ENCODE peak calls at places on chromosomes 12 and 14, in five cellular contexts. Q, G, S, I and Z are unnamed samples.

GRCh38 chr12:93419388-93420034 is 22.2 kb downstream of the UBE2N start:
- DNase-seq in G (peak; percentile 58), S (no peak), Q (no peak), I (peak; percentile 42), Z (no peak)

GRCh38 chr12:119877639-119877948 is 474 bp upstream of the CIT start:
- DNase-seq in G (no peak), I (no peak), S (no peak), Q (no peak), Z (no peak)

GRCh38 chr12:83826112-83826511 is 1086.5 kb downstream of the SLC6A15 start:
- DNase-seq in S (no peak), Q (no peak), I (no peak), G (peak; percentile 68), Z (no peak)

GRCh38 chr12:104090685-104091084 is 26.4 kb downstream of the HCFC2 start:
- DNase-seq in Q (no peak), G (peak; percentile 23), S (no peak), I (no peak), Z (peak; percentile 92)

GRCh38 chr12:50309950-50310349 is 26.6 kb upstream of the LIMA1 start:
- DNase-seq in I (no peak), G (no peak), Q (no peak), S (no peak), Z (no peak)

GRCh38 chr12:94089891-94090290 is 58.5 kb upstream of the PLXNC1 start:
- DNase-seq in I (peak; percentile 86), S (no peak), G (no peak), Q (no peak), Z (no peak)

GRCh38 chr12:18146375-18146774 is 56.4 kb upstream of the RERGL start:
- DNase-seq in I (no peak), S (no peak), G (peak; percentile 51), Q (no peak), Z (peak; percentile 17)

GRCh38 chr14:101891471-101891870 is 72.9 kb upstream of the DYNC1H1 start:
- DNase-seq in S (no peak), Q (no peak), G (no peak), I (no peak), Z (no peak)

GRCh38 chr14:34059037-34059924 is 108.4 kb upstream of the EGLN3 start:
- DNase-seq in I (no peak), S (no peak), G (no peak), Q (no peak), Z (no peak)

GRCh38 chr12:124917841-124918621 is 3.6 kb upstream of the UBC start:
- DNase-seq in Q (no peak), I (no peak), S (no peak), G (peak; percentile 97), Z (no peak)

GRCh38 chr14:90409209-90409730 is 12.4 kb downstream of the CALM1 start:
- DNase-seq in G (peak; percentile 82), Q (no peak), I (peak; percentile 90), S (peak; percentile 90), Z (no peak)

GRCh38 chr14:106200539-106201310 is 674.3 kb downstream of the TMEM121 start:
- DNase-seq in Q (no peak), S (no peak), I (no peak), G (no peak), Z (no peak)

GRCh38 chr14:99538733-99539132 is 57.5 kb downstream of the CCNK start:
- DNase-seq in S (no peak), G (no peak), I (no peak), Q (no peak), Z (no peak)

GRCh38 chr12:77995436-77996167 is 164.9 kb downstream of the NAV3 start:
- DNase-seq in G (peak; percentile 81), S (peak; percentile 27), I (peak; percentile 51), Q (no peak), Z (no peak)

GRCh38 chr12:77214136-77214535 is 148.8 kb upstream of the E2F7 start:
- DNase-seq in Q (no peak), G (peak; percentile 18), S (peak; percentile 13), I (no peak), Z (no peak)

GRCh38 chr14:54671537-54671936 is 104.6 kb downstream of the SAMD4A start:
- DNase-seq in G (no peak), Q (no peak), S (no peak), I (no peak), Z (no peak)

GRCh38 chr14:30443368-30444007 is 115.5 kb upstream of the G2E3 start:
- DNase-seq in G (peak; percentile 49), S (no peak), Q (no peak), I (peak; percentile 2), Z (peak; percentile 48)

GRCh38 chr12:63294327-63294632 is 143.3 kb upstream of the AVPR1A start:
- DNase-seq in S (no peak), G (peak; percentile 80), Q (no peak), I (peak; percentile 14), Z (no peak)

GRCh38 chr12:49703647-49704137 is 3.5 kb downstream of the FMNL3 start:
- DNase-seq in I (no peak), S (peak; percentile 50), Q (no peak), G (peak; percentile 26), Z (no peak)

GRCh38 chr12:56299308-56299852 is 750 bp downstream of the CS start:
- DNase-seq in S (no peak), I (no peak), Q (peak; percentile 25), G (peak; percentile 65), Z (peak; percentile 69)

GRCh38 chr12:15636060-15636890 is 152.9 kb downstream of the EPS8 start:
- DNase-seq in S (no peak), G (no peak), I (no peak), Q (no peak), Z (no peak)

GRCh38 chr14:99118946-99119345 is 153.1 kb downstream of the BCL11B start:
- DNase-seq in G (no peak), Q (no peak), I (no peak), S (no peak), Z (no peak)

GRCh38 chr14:24941719-24942118 is 108.2 kb downstream of the STXBP6 start:
- DNase-seq in Q (peak; percentile 46), G (no peak), S (no peak), I (no peak), Z (no peak)

GRCh38 chr12:49345048-49345839 is 1.4 kb upstream of the DNAJC22 start:
- DNase-seq in Q (peak; percentile 38), G (no peak), I (no peak), S (no peak), Z (no peak)

GRCh38 chr12:132121283-132121682 is 22.8 kb downstream of the DDX51 start:
- DNase-seq in G (no peak), Q (no peak), I (no peak), S (no peak), Z (no peak)

GRCh38 chr14:24171422-24172260 is at the start of gene REC8:
- DNase-seq in Q (peak; percentile 43), S (no peak), G (peak; percentile 66), I (no peak), Z (no peak)

GRCh38 chr12:117470804-117471203 is 109.4 kb upstream of the NOS1 start:
- DNase-seq in I (no peak), G (no peak), S (no peak), Q (no peak), Z (no peak)

GRCh38 chr14:89767861-89768268 is 186.7 kb downstream of the EFCAB11 start:
- DNase-seq in G (peak; percentile 63), Q (peak; percentile 10), S (no peak), I (peak; percentile 7), Z (peak; percentile 8)

GRCh38 chr12:128510527-128510926 is 243.6 kb downstream of the TMEM132C start:
- DNase-seq in S (no peak), Q (no peak), G (no peak), I (no peak), Z (no peak)

GRCh38 chr12:47408171-47408871 is 297.5 kb downstream of the RPAP3 start:
- DNase-seq in I (no peak), G (peak; percentile 82), S (no peak), Q (peak; percentile 12), Z (peak; percentile 30)
- TF ChIP-seq CTCF in I (no peak), G (peak; percentile 59), S (peak; percentile 11), Q (no peak), Z (peak; percentile 43)

DNA sequence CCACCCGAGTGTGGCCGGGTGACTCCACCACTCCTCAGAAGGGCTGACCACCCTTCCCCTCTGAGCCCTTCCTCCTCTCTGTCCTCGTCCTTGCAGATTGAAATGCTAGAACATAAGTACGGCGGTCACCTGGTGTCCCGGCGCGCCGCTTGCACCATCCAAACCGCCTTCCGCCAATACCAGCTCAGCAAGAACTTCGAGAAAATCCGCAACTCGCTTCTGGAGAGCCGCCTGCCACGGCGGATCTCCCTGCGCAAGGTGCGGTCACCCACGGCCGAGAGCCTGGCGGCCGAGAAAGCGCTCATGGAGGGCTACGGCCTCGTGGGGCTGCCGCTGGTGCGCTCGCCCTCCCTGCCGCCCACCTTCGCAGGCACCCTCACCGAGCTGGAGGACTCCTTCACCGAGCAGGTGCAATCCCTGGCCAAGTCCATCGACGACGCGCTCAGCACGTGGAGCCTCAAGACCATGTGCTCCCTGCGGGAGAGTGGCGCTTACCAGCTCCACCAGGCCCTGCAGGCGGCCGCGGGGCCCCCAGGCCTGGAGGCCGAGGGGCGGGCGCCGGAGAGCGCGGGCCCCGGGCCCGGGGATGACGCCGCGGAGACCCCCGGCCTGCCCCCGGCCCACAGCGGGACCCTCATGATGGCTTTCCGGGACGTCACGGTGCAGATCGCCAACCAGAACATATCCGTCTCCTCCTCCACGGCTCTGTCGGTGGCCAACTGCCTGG is 71.8 kb downstream of the IQSEC3 start:
- DNase-seq in S (no peak), I (no peak), G (no peak), Q (no peak), Z (no peak)
- H3K4me3 ChIP-seq in S (no peak overlapping the region), I (no peak overlapping the region), G (no peak overlapping the region), Q (no peak overlapping the region), Z (no peak overlapping the region)

DNA sequence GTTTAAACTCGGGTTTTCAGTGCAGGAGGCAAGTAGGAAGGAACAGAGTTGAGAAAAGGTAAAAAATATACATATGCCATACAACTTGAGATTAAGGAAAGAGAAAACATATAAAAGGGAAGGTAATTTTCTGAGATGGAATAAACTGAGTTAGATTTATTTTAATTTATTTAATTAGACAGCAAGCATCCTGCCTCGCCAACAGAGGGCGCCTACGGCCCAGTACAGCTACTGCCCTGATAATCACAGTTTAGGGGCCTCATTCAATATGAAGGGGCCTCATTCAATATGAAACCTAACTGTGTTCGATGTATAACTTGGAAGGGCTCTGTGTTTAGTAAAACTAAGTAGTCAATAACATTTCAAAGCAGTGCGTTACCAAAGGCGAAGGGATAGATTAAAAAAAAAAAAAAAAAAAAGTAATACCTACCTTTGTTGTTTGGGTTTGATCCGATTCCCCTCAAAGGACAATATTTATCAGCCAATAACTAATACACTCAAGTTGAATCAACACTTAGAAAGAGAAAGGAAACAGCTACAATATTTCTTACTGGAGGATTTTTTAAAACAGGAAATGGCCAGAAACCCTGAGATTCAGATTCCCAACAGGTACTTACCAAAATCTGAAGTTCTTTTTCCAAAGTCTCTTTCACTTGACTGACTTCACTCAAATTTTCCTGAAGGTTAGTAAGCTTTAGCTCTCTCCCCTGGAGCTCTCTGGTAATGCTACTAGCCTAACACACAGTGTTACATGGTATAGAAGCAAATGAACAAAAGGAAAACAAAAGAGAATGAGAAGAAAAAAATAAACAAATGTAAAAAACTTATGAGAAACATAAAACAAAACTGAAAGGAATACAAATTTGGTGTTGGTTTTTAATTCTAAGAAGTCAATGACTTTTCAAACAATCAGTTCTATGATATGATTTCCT is 70.0 kb upstream of the VPS33A start:
- DNase-seq in G (peak; percentile 39), S (no peak), I (no peak), Q (no peak), Z (no peak)
- TF ChIP-seq CTCF in G (peak; percentile 80), S (peak; percentile 72), I (peak; percentile 75), Q (peak; percentile 26), Z (peak; percentile 78)

DNA sequence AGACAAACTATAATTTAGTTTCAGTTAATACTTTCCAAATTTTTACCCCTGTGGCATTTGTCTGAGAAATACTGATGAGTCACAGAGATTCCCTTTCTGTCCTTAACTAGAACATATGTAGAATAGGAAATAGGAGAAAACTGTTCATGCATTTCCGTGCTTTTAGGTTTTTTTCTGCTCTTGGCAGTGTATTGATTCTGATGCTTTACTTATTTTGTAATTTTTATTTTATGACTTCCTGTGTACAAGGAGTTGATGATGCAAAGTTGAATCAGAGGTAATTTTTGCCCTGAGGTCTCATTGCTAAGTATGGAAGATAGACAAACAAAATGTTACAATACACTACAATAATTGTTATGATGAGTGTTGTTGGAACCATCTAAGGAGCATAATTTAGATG is 23.1 kb downstream of the MNAT1 start:
- DNase-seq in S (no peak), G (peak; percentile 87), I (peak; percentile 46), Q (no peak), Z (no peak)
- H3K4me3 ChIP-seq in S (no peak overlapping the region), G (no peak overlapping the region), I (no peak overlapping the region), Q (no peak overlapping the region), Z (no peak overlapping the region)